ENCODE peak calls at places on chromosomes 16 and 17, in four cellular contexts. R, J, E and L are unnamed samples.

GRCh38 chr17:81489012-81489968 is 23.3 kb downstream of the ACTG1 start:
- DNase-seq in R (no peak), J (peak; percentile 85), E (no peak), L (no peak)

GRCh38 chr17:73384926-73385325 is 73.1 kb upstream of the CDC42EP4 start:
- DNase-seq in R (no peak), J (no peak), E (no peak), L (no peak)

GRCh38 chr16:68374251-68374805 is 63.5 kb downstream of the PRMT7 start:
- DNase-seq in R (no peak), J (no peak), E (no peak), L (no peak)

GRCh38 chr16:88910284-88911147 is 44.1 kb upstream of the PABPN1L start:
- DNase-seq in R (no peak), J (no peak), E (no peak), L (no peak)

GRCh38 chr17:47315451-47316266 is 8.1 kb upstream of the EFCAB13 start:
- DNase-seq in R (peak; percentile 92), J (peak; percentile 50), E (peak; percentile 76), L (peak; percentile 88)

GRCh38 chr17:887842-888214 is 91.7 kb downstream of the NXN start:
- DNase-seq in R (no peak), J (no peak), E (no peak), L (no peak)

GRCh38 chr16:81708459-81709368 is 70.4 kb upstream of the PLCG2 start:
- DNase-seq in R (no peak), J (peak; percentile 57), E (no peak), L (no peak)

GRCh38 chr16:3959148-3959547 is 78.6 kb upstream of the CREBBP start:
- DNase-seq in R (no peak), J (no peak), E (no peak), L (no peak)

GRCh38 chr17:76467809-76468633 is 618 bp downstream of the AANAT start:
- DNase-seq in R (no peak), J (peak; percentile 64), E (no peak), L (no peak)

GRCh38 chr16:22018559-22018958 is 10.6 kb downstream of the MOSMO start:
- DNase-seq in R (no peak), J (no peak), E (peak; percentile 34), L (no peak)

GRCh38 chr16:69469807-69470561 is 45.6 kb downstream of the CYB5B start:
- DNase-seq in R (no peak), J (no peak), E (no peak), L (no peak)